ENCODE peak calls at places on chromosomes 1 and 21, in four cellular contexts. Y, S, L and M are unnamed samples. For H3K4me1, the result is how much of the 10 kb centered on the place peaks cover.

GRCh38 chr21:37207441-37208009 is 59.6 kb downstream of the VPS26C start:
- DNase-seq in S (peak), Y (no peak), L (no peak), M (peak)

GRCh38 chr1:221276911-221277310 is 397.7 kb downstream of the HLX start:
- DNase-seq in Y (no peak), L (no peak), S (peak), M (no peak)

GRCh38 chr1:76154213-76154956 is 79.8 kb downstream of the ST6GALNAC3 start:
- DNase-seq in Y (peak), S (peak), L (peak), M (peak)

GRCh38 chr1:237814319-237814924 is 76.3 kb downstream of the ZP4 start:
- DNase-seq in S (peak), Y (no peak), L (peak), M (peak)

GRCh38 chr1:22739648-22740385 is 29.2 kb downstream of the EPHB2 start:
- DNase-seq in Y (peak), L (peak), S (no peak), M (peak)

GRCh38 chr1:84164156-84164555 is 20.1 kb downstream of the PRKACB start:
- DNase-seq in L (no peak), Y (no peak), S (no peak), M (no peak)

GRCh38 chr1:10516925-10517676 is 42.4 kb downstream of the PEX14 start:
- DNase-seq in S (no peak), L (no peak), Y (no peak), M (no peak)

GRCh38 chr1:165441166-165441955 is 3.6 kb downstream of the RXRG start:
- DNase-seq in Y (no peak), S (no peak), L (no peak), M (no peak)

GRCh38 chr21:38747796-38748195 is 57.9 kb upstream of the ETS2 start:
- DNase-seq in Y (no peak), L (no peak), S (no peak), M (no peak)

GRCh38 chr1:5678759-5679158 is 313.5 kb downstream of the NPHP4 start:
- DNase-seq in L (no peak), Y (no peak), S (no peak), M (no peak)

GRCh38 chr1:46407636-46408035 is 13.5 kb downstream of the FAAH start:
- DNase-seq in Y (no peak), L (no peak), S (no peak), M (no peak)

GRCh38 chr21:35208117-35208516 is 159.0 kb upstream of the RUNX1 start:
- DNase-seq in Y (no peak), S (no peak), L (no peak), M (no peak)

GRCh38 chr21:46537026-46537425 is 67.9 kb downstream of the S100B start:
- DNase-seq in L (no peak), S (peak), Y (no peak), M (peak)

GRCh38 chr1:113557176-113557575 is 166.9 kb downstream of the MAGI3 start:
- DNase-seq in S (no peak), L (no peak), Y (no peak), M (no peak)

GRCh38 chr21:42094811-42095210 is 23.7 kb downstream of the UMODL1 start:
- DNase-seq in L (no peak), S (peak), Y (no peak), M (peak)

GRCh38 chr1:163090321-163090945 is 21.3 kb downstream of the RGS4 start:
- DNase-seq in L (peak), Y (no peak), S (peak), M (no peak)

GRCh38 chr1:30933874-30934252 is 25.3 kb upstream of the SDC3 start:
- DNase-seq in S (peak), Y (no peak), L (peak), M (peak)

DNA sequence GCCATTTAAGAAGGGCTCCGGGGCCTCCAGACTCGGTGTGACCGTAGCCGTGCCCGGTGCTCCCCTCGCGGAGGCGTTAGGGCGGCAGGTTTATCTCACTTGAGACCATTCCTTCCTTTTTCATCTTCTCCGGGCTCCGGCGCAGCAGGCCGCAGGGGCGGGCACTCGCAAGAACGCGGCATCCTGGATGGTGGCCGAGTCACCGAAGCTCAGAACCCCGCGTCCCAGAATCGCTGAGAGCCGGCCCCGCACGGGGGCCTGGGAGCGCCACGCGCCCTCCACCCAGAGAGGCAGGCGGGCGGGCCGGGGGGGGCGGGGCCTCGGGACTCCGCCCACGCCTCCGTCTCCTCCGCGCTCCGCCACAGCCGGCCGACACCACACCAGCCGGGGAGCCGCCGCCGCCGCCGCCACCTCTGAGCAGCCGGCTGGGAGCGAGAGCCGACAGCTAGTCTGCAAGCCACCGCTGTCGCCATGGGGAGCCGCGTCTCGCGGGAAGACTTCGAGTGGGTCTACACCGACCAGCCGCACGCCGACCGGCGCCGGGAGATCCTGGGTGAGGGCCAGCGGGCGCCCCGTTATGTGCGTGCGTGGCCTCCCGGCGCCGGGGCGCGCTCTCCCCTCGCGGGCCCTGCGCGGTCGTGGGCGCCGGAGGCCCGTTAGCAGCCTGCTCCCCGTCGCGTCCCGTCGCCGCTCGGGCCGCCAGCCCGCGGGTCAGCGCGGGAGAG is at the start of gene DEGS1:
- DNase-seq in Y (peak), S (peak), L (peak), M (peak)
- H3K4me1 ChIP-seq in Y (under half), S (under half), L (under half), M (under half)

DNA sequence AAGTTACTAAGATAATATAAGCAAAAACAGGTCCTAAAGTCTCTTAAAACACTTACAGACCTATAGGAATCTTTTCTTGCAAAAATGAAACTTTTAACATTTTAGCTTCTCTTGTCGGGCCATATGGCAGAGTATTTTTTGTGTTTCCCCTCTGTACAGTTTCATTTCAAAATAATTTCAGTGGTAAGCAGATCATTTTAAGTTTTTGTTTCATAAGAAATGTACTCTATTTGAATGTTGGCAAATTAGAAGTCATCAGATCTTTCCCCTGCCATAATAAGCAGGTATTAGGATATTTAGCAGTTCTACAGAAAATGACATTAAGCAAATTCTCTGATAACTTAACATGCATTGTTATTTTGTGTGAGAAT is 37.9 kb downstream of the RGL1 start:
- DNase-seq in Y (no peak), L (no peak), S (no peak), M (no peak)
- H2AFZ ChIP-seq in Y (no peak), L (no peak), S (peak), M (no peak)

GRCh38 chr1:156388814-156389137 is 19.8 kb downstream of the RHBG start:
- DNase-seq in Y (no peak), L (no peak), S (no peak), M (no peak)

GRCh38 chr1:156386949-156387898 is 18.2 kb downstream of the RHBG start:
- DNase-seq in L (no peak), S (no peak), Y (no peak), M (no peak)

GRCh38 chr1:156389311-156389710 is 20.3 kb downstream of the RHBG start:
- DNase-seq in Y (no peak), L (no peak), S (no peak), M (no peak)

GRCh38 chr1:156386134-156386901 is 17.3 kb downstream of the RHBG start:
- DNase-seq in Y (no peak), L (no peak), S (no peak), M (no peak)

GRCh38 chr1:156387899-156388813 is 19.1 kb downstream of the RHBG start:
- DNase-seq in L (no peak), Y (no peak), S (no peak), M (no peak)
- H3K4me3 ChIP-seq in L (no peak), Y (no peak), S (no peak), M (peak)

DNA sequence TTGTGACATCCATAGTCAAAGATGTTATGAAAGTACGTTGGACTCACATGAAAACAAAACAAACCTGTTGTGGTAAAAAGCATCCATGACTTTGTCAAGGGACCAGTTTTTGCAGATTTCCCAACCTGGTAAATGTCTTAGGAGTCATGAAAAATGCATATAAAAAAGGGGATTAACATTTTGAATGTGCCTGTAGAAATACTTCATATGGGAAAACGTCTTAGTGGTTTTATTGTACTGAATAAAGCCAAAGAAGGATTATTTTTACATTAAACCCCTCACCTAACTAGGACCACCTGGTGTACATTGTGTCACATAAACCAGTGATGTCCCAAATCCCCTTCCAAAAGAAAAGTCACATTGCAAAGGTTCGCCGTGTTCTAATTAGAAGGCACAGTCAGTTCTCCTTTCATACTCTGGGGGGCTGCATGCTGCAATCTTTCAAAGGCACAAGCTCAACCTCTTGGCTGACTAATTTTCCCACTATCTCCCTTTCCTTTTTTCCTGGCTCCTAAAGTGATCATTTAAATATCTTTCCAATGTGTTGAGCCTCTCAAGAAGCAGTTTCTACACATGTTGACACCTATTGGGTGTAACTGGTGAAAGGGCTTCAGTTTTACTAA is 119.8 kb upstream of the SPAG17 start:
- DNase-seq in S (peak), Y (no peak), L (no peak), M (no peak)
- H3K4me1 ChIP-seq in S (under half), Y (under half), L (under half), M (under half)

GRCh38 chr1:116466810-116467557 is 93.9 kb downstream of the ATP1A1 start:
- DNase-seq in S (peak), Y (no peak), L (no peak), M (peak)

GRCh38 chr1:116462722-116463121 is 89.7 kb downstream of the ATP1A1 start:
- DNase-seq in Y (no peak), S (no peak), L (no peak), M (no peak)

GRCh38 chr1:116463730-116464129 is 90.7 kb downstream of the ATP1A1 start:
- DNase-seq in L (no peak), S (no peak), Y (no peak), M (no peak)

GRCh38 chr1:116465845-116466685 is 93.0 kb downstream of the ATP1A1 start:
- DNase-seq in Y (no peak), L (no peak), S (no peak), M (peak)

GRCh38 chr1:116465477-116465844 is 92.4 kb downstream of the ATP1A1 start:
- DNase-seq in Y (no peak), L (no peak), S (no peak), M (no peak)
- H2AFZ ChIP-seq in Y (peak), L (no peak), S (no peak), M (peak)

DNA sequence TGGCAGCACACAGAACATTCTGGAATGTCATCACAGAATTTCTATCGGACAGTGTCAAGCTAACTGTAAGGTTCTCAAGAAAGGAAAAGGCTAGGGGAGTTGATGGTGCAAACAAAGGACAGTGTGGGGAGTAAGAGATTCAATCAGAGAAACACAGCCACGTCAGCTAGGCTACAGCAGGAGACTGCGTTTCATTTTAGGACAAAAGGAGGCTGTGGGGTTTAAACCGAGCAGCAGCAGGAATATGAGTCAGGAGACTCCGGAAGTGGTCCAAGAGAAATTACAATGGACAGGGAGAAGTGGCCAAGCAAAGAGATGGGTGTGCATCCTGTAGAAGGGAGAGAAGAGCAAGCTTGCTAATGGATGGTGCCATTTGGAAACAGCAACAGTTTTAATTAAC is 37.4 kb upstream of the C1orf198 start:
- DNase-seq in Y (no peak), L (peak), S (no peak), M (no peak)
- H3K4me3 ChIP-seq in Y (no peak), L (no peak), S (no peak), M (no peak)

GRCh38 chr1:56031011-56031410 is 548.4 kb downstream of the PLPP3 start:
- DNase-seq in S (no peak), L (no peak), Y (no peak), M (no peak)

GRCh38 chr1:56032276-56032675 is 547.1 kb downstream of the PLPP3 start:
- DNase-seq in L (no peak), Y (no peak), S (no peak), M (peak)

GRCh38 chr1:56034222-56034621 is 545.1 kb downstream of the PLPP3 start:
- DNase-seq in L (peak), S (peak), Y (no peak), M (no peak)

GRCh38 chr1:56034847-56035483 is 544.4 kb downstream of the PLPP3 start:
- DNase-seq in S (no peak), Y (no peak), L (no peak), M (no peak)

DNA sequence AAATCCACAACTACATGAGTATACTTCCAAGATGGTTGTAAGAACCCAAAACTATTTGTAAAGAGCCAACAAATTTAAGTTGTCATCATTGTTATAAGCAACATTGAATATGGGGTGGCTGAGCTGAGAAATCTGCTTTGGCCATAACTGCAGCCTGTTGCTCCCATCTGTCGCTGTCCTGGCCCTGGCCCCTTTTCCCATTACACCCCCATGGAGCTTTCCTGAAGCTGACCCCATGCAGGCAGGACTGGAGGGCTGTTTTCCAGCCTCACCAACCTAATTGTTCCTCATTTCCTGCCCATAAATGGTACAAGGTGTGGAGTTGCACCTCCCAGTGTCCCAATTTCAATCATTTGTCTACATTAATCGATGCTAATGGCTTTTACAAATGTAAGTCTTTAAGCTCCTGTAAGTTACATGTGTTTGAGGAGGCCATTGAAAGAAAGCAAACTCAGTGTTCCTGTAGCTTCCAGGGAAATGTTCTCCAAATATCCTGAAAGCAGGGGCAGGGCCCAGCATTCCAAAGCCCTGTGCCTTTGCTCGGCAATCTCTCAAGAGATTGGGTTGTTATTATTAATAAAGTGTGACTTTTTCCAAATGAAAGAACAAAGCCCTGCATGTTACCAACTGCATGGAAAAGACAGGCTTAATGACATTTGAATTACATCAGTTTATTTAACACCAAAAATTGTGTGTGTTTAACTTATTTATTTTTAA is 545.9 kb downstream of the PLPP3 start:
- DNase-seq in L (no peak), S (no peak), Y (no peak), M (no peak)
- H3K4me1 ChIP-seq in L (under half), S (under half), Y (under half), M (under half)

GRCh38 chr1:71046891-71047634 is 553 bp downstream of the PTGER3 start:
- DNase-seq in Y (no peak), L (no peak), S (no peak), M (peak)

GRCh38 chr1:71044833-71045232 is 2.8 kb downstream of the PTGER3 start:
- DNase-seq in Y (peak), L (no peak), S (no peak), M (no peak)

GRCh38 chr1:71049951-71050598 is 2.5 kb upstream of the PTGER3 start:
- DNase-seq in L (peak), S (peak), Y (peak), M (peak)

GRCh38 chr1:71045463-71046028 is 2.1 kb downstream of the PTGER3 start:
- DNase-seq in Y (peak), L (no peak), S (no peak), M (peak)

GRCh38 chr1:71047635-71048607 is at the start of gene PTGER3:
- DNase-seq in L (no peak), S (no peak), Y (peak), M (peak)
- H2AFZ ChIP-seq in L (peak), S (peak), Y (peak), M (peak)